ENCODE peak calls at places on chromosomes 5 and 9, in six cellular contexts. Q is prostate gland; O is CD4-positive, alpha-beta T cell; N is colonic mucosa; L is cardiac muscle cell; V is choroid plexus epithelial cell. I is an unnamed sample.

GRCh38 chr5:181189962-181190710 is 14.9 kb downstream of the TRIM7 start:
- DNase-seq in Q (no peak), O (peak; percentile 28), N (peak; percentile 52), L (peak; percentile 56), V (no peak), I (no peak)

GRCh38 chr5:56585973-56586740 is 229.2 kb upstream of the MAP3K1 start:
- DNase-seq in Q (peak; percentile 47), O (no peak), N (no peak), L (peak; percentile 41), V (peak; percentile 47), I (no peak)

GRCh38 chr5:1330146-1330846 is 14.6 kb downstream of the CLPTM1L start:
- DNase-seq in Q (peak; percentile 85), O (no peak), N (no peak), L (no peak), V (no peak), I (no peak)

GRCh38 chr9:79221084-79221483 is 350.7 kb upstream of the TLE4 start:
- DNase-seq in Q (no peak), O (no peak), N (no peak), L (no peak), V (peak; percentile 87), I (no peak)

GRCh38 chr5:114999176-114999575 is 170.5 kb downstream of the TRIM36 start:
- DNase-seq in Q (no peak), O (no peak), N (no peak), L (no peak), V (no peak), I (no peak)

GRCh38 chr9:17063535-17064135 is 71.2 kb upstream of the CNTLN start:
- DNase-seq in Q (peak; percentile 24), O (no peak), N (peak; percentile 21), L (peak; percentile 68), V (peak; percentile 86), I (no peak)

GRCh38 chr5:103291606-103292005 is 33.0 kb downstream of the MACIR start:
- DNase-seq in Q (no peak), O (no peak), N (no peak), L (no peak), V (no peak), I (no peak)

GRCh38 chr5:137516251-137516797 is 17.2 kb upstream of the SPOCK1 start:
- DNase-seq in Q (no peak), O (no peak), N (no peak), L (no peak), V (no peak), I (no peak)

GRCh38 chr5:77935516-77936364 is 159.6 kb upstream of the TBCA start:
- DNase-seq in Q (no peak), O (peak; percentile 33), N (no peak), L (no peak), V (no peak), I (no peak)

GRCh38 chr5:79075646-79076426 is 6.3 kb downstream of the BHMT2 start:
- DNase-seq in Q (no peak), O (no peak), N (no peak), L (no peak), V (no peak), I (no peak)

GRCh38 chr5:149442563-149443182 is 63.6 kb upstream of the IL17B start:
- DNase-seq in Q (peak; percentile 74), O (peak; percentile 40), N (peak; percentile 89), L (peak; percentile 90), V (peak; percentile 74), I (peak; percentile 67)

GRCh38 chr9:4592325-4592724 is 69.8 kb upstream of the PLPP6 start:
- DNase-seq in Q (no peak), O (no peak), N (no peak), L (no peak), V (no peak), I (no peak)

GRCh38 chr9:133168432-133168831 is 4.7 kb upstream of the GBGT1 start:
- DNase-seq in Q (no peak), O (no peak), N (peak; percentile 12), L (no peak), V (peak; percentile 30), I (no peak)

GRCh38 chr9:22052376-22052945 is 43.4 kb upstream of the CDKN2B start:
- DNase-seq in Q (no peak), O (no peak), N (no peak), L (no peak), V (peak; percentile 96), I (no peak)

GRCh38 chr9:120381839-120382238 is 198.1 kb downstream of the CDK5RAP2 start:
- DNase-seq in Q (no peak), O (no peak), N (no peak), L (no peak), V (no peak), I (no peak)

GRCh38 chr5:82749453-82749852 is 327.7 kb downstream of the TMEM167A start:
- DNase-seq in Q (no peak), O (no peak), N (no peak), L (no peak), V (peak; percentile 43), I (no peak)

GRCh38 chr5:172446336-172447051 is 7.8 kb downstream of the SH3PXD2B start:
- DNase-seq in Q (no peak), O (no peak), N (no peak), L (no peak), V (no peak), I (no peak)

GRCh38 chr5:180545248-180545647 is 46.1 kb downstream of the SCGB3A1 start:
- DNase-seq in Q (no peak), O (no peak), N (no peak), L (no peak), V (no peak), I (no peak)

GRCh38 chr5:13606051-13606450 is 338.4 kb downstream of the DNAH5 start:
- DNase-seq in Q (no peak), O (no peak), N (no peak), L (no peak), V (no peak), I (no peak)

GRCh38 chr5:113387844-113388243 is 46.9 kb downstream of the TSSK1B start:
- DNase-seq in Q (no peak), O (no peak), N (no peak), L (no peak), V (no peak), I (no peak)

GRCh38 chr9:116365056-116365471 is 211.5 kb downstream of the PAPPA start:
- DNase-seq in Q (peak; percentile 33), O (no peak), N (peak; percentile 22), L (no peak), V (peak; percentile 76), I (no peak)

GRCh38 chr5:57696005-57696755 is 213.6 kb upstream of the ACTBL2 start:
- DNase-seq in Q (no peak), O (no peak), N (no peak), L (no peak), V (no peak), I (no peak)

GRCh38 chr5:67066815-67067214 is 129.8 kb downstream of the CD180 start:
- DNase-seq in Q (no peak), O (no peak), N (peak; percentile 40), L (no peak), V (no peak), I (no peak)

GRCh38 chr9:105233836-105234235 is 10.6 kb upstream of the SLC44A1 start:
- DNase-seq in Q (no peak), O (no peak), N (no peak), L (no peak), V (peak; percentile 68), I (no peak)

GRCh38 chr5:91281409-91281808 is 101.7 kb downstream of the ARRDC3 start:
- DNase-seq in Q (no peak), O (no peak), N (no peak), L (no peak), V (peak; percentile 79), I (no peak)

GRCh38 chr5:91280942-91281269 is 102.2 kb downstream of the ARRDC3 start:
- DNase-seq in Q (no peak), O (no peak), N (no peak), L (no peak), V (no peak), I (no peak)

GRCh38 chr5:91277840-91278239 is 105.3 kb downstream of the ARRDC3 start:
- DNase-seq in Q (no peak), O (no peak), N (no peak), L (no peak), V (no peak), I (no peak)

GRCh38 chr5:91282210-91282609 is 100.9 kb downstream of the ARRDC3 start:
- DNase-seq in Q (no peak), O (no peak), N (no peak), L (no peak), V (no peak), I (no peak)

GRCh38 chr5:91280062-91280941 is 102.8 kb downstream of the ARRDC3 start:
- DNase-seq in Q (peak; percentile 91), O (peak; percentile 71), N (peak; percentile 94), L (peak; percentile 95), V (peak; percentile 99), I (peak; percentile 90)
- TF ChIP-seq CTCF in Q (peak; percentile 22), O (no peak), N (no peak), L (peak; percentile 9), V (no peak), I (no peak)

GRCh38 chr9:33374190-33374589 is 28.2 kb downstream of the AQP7 start:
- DNase-seq in Q (no peak), O (no peak), N (no peak), L (no peak), V (no peak), I (no peak)

GRCh38 chr9:33377089-33377715 is 25.2 kb downstream of the AQP7 start:
- DNase-seq in Q (no peak), O (no peak), N (no peak), L (no peak), V (no peak), I (no peak)

GRCh38 chr9:33374634-33375237 is 27.6 kb downstream of the AQP7 start:
- DNase-seq in Q (peak; percentile 77), O (peak; percentile 69), N (peak; percentile 85), L (peak; percentile 89), V (peak; percentile 88), I (peak; percentile 34)

GRCh38 chr9:33375841-33376321 is 26.5 kb downstream of the AQP7 start:
- DNase-seq in Q (no peak), O (no peak), N (no peak), L (no peak), V (no peak), I (no peak)

DNA sequence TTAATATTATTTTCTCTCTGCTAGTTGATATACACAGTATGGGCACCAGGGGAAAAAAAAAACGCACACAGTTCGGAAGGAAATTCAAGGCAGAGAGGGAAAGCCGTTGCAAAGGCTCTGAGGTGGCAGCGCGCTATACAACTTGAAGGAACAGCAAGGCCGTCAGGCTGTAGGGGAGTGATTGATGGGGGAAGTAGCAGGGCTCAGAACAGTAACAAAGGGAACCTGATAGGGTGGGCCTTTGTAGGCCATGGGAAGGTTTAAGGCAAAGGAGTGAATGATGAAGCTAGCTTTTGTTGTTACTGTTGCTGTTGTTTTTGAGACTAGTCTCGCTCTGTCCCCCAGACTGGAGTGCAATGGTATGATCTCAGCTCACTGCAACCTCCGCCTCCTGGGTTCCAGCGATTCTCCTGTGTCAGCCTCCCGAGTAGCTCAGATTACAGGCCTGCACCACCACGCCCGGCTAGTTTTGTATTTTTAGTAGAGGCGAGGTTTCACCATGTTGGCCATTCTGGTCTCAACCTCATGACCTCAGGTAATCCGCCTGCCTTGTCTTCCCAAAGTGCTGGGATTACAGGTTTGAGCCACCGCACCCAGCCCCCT is 27.0 kb downstream of the AQP7 start:
- DNase-seq in Q (no peak), O (no peak), N (no peak), L (no peak), V (no peak), I (no peak)
- TF ChIP-seq CTCF in Q (no peak), O (no peak), N (no peak), L (no peak), V (no peak), I (peak; percentile 58)

GRCh38 chr5:98349990-98350365 is 423.5 kb upstream of the RGMB start:
- DNase-seq in Q (no peak), O (no peak), N (no peak), L (no peak), V (no peak), I (no peak)
- TF ChIP-seq CTCF in Q (no peak), O (no peak), N (no peak), L (no peak), V (no peak), I (no peak)

GRCh38 chr9:13291718-13292117 is 12.2 kb upstream of the MPDZ start:
- DNase-seq in Q (no peak), O (no peak), N (no peak), L (no peak), V (no peak), I (no peak)
- TF ChIP-seq CTCF in Q (no peak), O (no peak), N (no peak), L (no peak), V (no peak), I (peak; percentile 47)